ENCODE peak calls at places on chromosome 9, in five cellular contexts. One of them, this sample, is unnamed.

GRCh38 chr9:115604831-115605483 is 487.0 kb upstream of the TNC start:
- DNase-seq in GM13977: no peak
- DNase-seq in HFFc6: peak
- DNase-seq in right lobe of liver: no peak
- DNase-seq in stomach: no peak
- DNase-seq in this sample: no peak

GRCh38 chr9:127112056-127112455 is 10.4 kb downstream of the ANGPTL2 start:
- DNase-seq in GM13977: no peak
- DNase-seq in HFFc6: no peak
- DNase-seq in right lobe of liver: no peak
- DNase-seq in stomach: peak
- DNase-seq in this sample: no peak

GRCh38 chr9:89154651-89155336 is 23.8 kb downstream of the SHC3 start:
- DNase-seq in GM13977: no peak
- DNase-seq in HFFc6: peak
- DNase-seq in right lobe of liver: no peak
- DNase-seq in stomach: no peak
- DNase-seq in this sample: no peak

GRCh38 chr9:19378647-19379046 is 1.4 kb downstream of the RPS6 start:
- DNase-seq in GM13977: no peak
- DNase-seq in HFFc6: no peak
- DNase-seq in right lobe of liver: no peak
- DNase-seq in stomach: no peak
- DNase-seq in this sample: no peak

GRCh38 chr9:23555849-23556248 is 270.2 kb downstream of the ELAVL2 start:
- DNase-seq in GM13977: no peak
- DNase-seq in HFFc6: no peak
- DNase-seq in right lobe of liver: no peak
- DNase-seq in stomach: no peak
- DNase-seq in this sample: no peak

GRCh38 chr9:115229496-115229895 is 111.5 kb upstream of the TNC start:
- DNase-seq in GM13977: no peak
- DNase-seq in HFFc6: peak
- DNase-seq in right lobe of liver: no peak
- DNase-seq in stomach: no peak
- DNase-seq in this sample: no peak

GRCh38 chr9:5549671-5550650 is 39.6 kb downstream of the PDCD1LG2 start:
- DNase-seq in GM13977: no peak
- DNase-seq in HFFc6: peak
- DNase-seq in right lobe of liver: no peak
- DNase-seq in stomach: no peak
- DNase-seq in this sample: no peak

GRCh38 chr9:13552606-13553215 is 273.2 kb upstream of the MPDZ start:
- DNase-seq in GM13977: no peak
- DNase-seq in HFFc6: no peak
- DNase-seq in right lobe of liver: no peak
- DNase-seq in stomach: no peak
- DNase-seq in this sample: no peak

GRCh38 chr9:75233011-75233410 is 144.7 kb downstream of the OSTF1 start:
- DNase-seq in GM13977: no peak
- DNase-seq in HFFc6: no peak
- DNase-seq in right lobe of liver: no peak
- DNase-seq in stomach: no peak
- DNase-seq in this sample: no peak

GRCh38 chr9:20564650-20565049 is 57.6 kb downstream of the MLLT3 start:
- DNase-seq in GM13977: no peak
- DNase-seq in HFFc6: no peak
- DNase-seq in right lobe of liver: no peak
- DNase-seq in stomach: no peak
- DNase-seq in this sample: no peak

GRCh38 chr9:138074516-138074915 is 196.9 kb downstream of the CACNA1B start:
- DNase-seq in GM13977: no peak
- DNase-seq in HFFc6: no peak
- DNase-seq in right lobe of liver: peak
- DNase-seq in stomach: peak
- DNase-seq in this sample: no peak

GRCh38 chr9:136695435-136695895 is 8.2 kb upstream of the AGPAT2 start:
- DNase-seq in GM13977: no peak
- DNase-seq in HFFc6: no peak
- DNase-seq in right lobe of liver: peak
- DNase-seq in stomach: peak
- DNase-seq in this sample: peak

GRCh38 chr9:112971415-112971814 is 40.6 kb downstream of the ZNF883 start:
- DNase-seq in GM13977: no peak
- DNase-seq in HFFc6: no peak
- DNase-seq in right lobe of liver: no peak
- DNase-seq in stomach: no peak
- DNase-seq in this sample: peak

GRCh38 chr9:129490583-129491485 is 130.1 kb downstream of the C9orf50 start:
- DNase-seq in GM13977: no peak
- DNase-seq in HFFc6: no peak
- DNase-seq in right lobe of liver: no peak
- DNase-seq in stomach: no peak
- DNase-seq in this sample: no peak

GRCh38 chr9:4117835-4118610 is 181.8 kb downstream of the GLIS3 start:
- DNase-seq in GM13977: peak
- DNase-seq in HFFc6: no peak
- DNase-seq in right lobe of liver: peak
- DNase-seq in stomach: no peak
- DNase-seq in this sample: peak
- TF ChIP-seq CTCF in GM13977: peak
- TF ChIP-seq CTCF in HFFc6: peak
- TF ChIP-seq CTCF in right lobe of liver: peak
- TF ChIP-seq CTCF in stomach: no peak
- TF ChIP-seq CTCF in this sample: no peak

DNA sequence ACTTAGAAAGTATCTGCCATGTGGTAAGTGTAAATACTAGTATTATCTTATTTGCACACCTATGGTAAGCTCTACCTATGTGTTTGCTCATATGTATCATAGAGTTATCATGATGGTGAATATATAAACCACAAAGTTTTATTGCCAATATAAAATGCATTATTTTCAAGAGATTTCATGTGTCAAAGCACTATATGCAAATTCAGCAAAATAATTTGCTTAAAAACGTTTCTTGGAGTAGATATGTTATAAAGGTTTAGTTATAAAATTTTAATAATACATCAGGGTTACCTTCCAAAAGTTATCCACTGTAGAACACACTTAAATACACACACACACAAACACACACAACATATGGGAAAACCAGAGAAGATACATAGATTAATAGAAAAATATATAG is 1431.7 kb upstream of the C9orf72 start:
- DNase-seq in GM13977: no peak
- DNase-seq in HFFc6: no peak
- DNase-seq in right lobe of liver: no peak
- DNase-seq in stomach: no peak
- DNase-seq in this sample: no peak
- TF ChIP-seq CTCF in GM13977: no peak
- TF ChIP-seq CTCF in HFFc6: no peak
- TF ChIP-seq CTCF in right lobe of liver: no peak
- TF ChIP-seq CTCF in stomach: no peak
- TF ChIP-seq CTCF in this sample: no peak

GRCh38 chr9:123149067-123149466 is 115.6 kb downstream of the GPR21 start:
- DNase-seq in GM13977: no peak
- DNase-seq in HFFc6: no peak
- DNase-seq in right lobe of liver: no peak
- DNase-seq in stomach: no peak
- DNase-seq in this sample: no peak
- TF ChIP-seq CTCF in GM13977: no peak
- TF ChIP-seq CTCF in HFFc6: no peak
- TF ChIP-seq CTCF in right lobe of liver: no peak
- TF ChIP-seq CTCF in stomach: no peak
- TF ChIP-seq CTCF in this sample: no peak

DNA sequence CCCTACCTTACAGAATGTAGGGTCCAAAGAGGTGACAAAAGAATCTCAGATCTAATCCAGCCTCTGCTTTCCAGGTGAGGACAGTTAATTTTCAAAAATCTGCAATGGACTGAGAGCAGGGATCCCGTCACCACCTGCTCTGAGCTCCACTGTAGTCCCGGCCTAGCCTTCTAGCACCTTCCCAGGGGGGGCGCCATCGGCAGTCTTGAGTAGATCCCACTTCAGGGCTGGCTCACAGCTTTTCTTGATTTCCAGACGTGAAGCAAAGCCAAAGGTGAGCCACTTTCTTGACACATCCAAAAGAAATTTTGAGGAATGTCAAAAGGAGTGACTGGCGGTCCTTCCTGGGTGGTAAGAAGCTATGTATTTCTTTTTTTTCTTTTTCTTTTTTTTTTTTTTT is 114.1 kb downstream of the SYK start:
- DNase-seq in GM13977: peak
- DNase-seq in HFFc6: no peak
- DNase-seq in right lobe of liver: no peak
- DNase-seq in stomach: peak
- DNase-seq in this sample: peak
- TF ChIP-seq CTCF in GM13977: peak
- TF ChIP-seq CTCF in HFFc6: no peak
- TF ChIP-seq CTCF in right lobe of liver: no peak
- TF ChIP-seq CTCF in stomach: no peak
- TF ChIP-seq CTCF in this sample: no peak

DNA sequence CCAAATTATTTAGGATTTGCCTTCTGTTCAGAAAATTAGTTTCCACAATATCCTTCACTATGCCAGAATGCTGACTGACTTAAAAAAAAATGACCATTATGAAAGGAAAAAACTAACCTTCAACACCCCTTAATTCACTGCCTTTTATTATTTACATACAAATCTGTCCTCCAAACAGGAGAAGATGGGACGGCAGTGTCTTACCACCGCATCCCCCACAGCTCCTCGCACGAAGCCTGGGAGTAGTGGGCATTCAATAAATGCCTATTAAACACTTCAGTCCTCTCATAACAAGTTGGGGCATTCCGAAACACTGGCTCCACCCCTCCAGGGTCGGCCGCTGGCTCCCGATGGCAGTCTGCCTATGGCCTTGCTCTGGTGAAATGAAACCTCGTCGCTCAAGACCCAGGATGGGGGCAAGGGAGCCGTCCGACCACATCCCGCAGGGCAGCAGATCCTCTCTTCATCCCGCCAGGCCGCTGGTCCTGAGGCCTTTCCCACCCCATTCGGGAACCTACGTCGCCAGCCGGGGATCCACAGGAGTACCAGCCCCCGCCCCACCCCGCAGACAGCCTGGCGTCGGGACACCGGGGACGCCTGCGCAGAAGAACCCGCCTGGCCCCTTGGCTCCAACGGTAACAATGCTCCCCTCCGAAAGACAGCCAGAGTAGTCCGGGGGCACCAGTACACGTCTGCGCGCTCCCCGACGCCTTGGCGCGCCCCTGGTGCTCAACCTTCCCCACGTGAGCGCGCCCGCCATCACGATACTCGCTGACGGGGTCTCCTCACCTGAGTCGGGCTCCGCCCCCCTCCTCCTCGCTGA is 613 bp downstream of the ZBTB5 start:
- DNase-seq in GM13977: peak
- DNase-seq in HFFc6: peak
- DNase-seq in right lobe of liver: peak
- DNase-seq in stomach: peak
- DNase-seq in this sample: peak
- TF ChIP-seq CTCF in GM13977: no peak
- TF ChIP-seq CTCF in HFFc6: no peak
- TF ChIP-seq CTCF in right lobe of liver: no peak
- TF ChIP-seq CTCF in stomach: no peak
- TF ChIP-seq CTCF in this sample: no peak

GRCh38 chr9:6829027-6829426 is 71.3 kb downstream of the KDM4C start:
- DNase-seq in GM13977: no peak
- DNase-seq in HFFc6: peak
- DNase-seq in right lobe of liver: no peak
- DNase-seq in stomach: no peak
- DNase-seq in this sample: no peak
- TF ChIP-seq CTCF in GM13977: no peak
- TF ChIP-seq CTCF in HFFc6: peak
- TF ChIP-seq CTCF in right lobe of liver: no peak
- TF ChIP-seq CTCF in stomach: no peak
- TF ChIP-seq CTCF in this sample: no peak

DNA sequence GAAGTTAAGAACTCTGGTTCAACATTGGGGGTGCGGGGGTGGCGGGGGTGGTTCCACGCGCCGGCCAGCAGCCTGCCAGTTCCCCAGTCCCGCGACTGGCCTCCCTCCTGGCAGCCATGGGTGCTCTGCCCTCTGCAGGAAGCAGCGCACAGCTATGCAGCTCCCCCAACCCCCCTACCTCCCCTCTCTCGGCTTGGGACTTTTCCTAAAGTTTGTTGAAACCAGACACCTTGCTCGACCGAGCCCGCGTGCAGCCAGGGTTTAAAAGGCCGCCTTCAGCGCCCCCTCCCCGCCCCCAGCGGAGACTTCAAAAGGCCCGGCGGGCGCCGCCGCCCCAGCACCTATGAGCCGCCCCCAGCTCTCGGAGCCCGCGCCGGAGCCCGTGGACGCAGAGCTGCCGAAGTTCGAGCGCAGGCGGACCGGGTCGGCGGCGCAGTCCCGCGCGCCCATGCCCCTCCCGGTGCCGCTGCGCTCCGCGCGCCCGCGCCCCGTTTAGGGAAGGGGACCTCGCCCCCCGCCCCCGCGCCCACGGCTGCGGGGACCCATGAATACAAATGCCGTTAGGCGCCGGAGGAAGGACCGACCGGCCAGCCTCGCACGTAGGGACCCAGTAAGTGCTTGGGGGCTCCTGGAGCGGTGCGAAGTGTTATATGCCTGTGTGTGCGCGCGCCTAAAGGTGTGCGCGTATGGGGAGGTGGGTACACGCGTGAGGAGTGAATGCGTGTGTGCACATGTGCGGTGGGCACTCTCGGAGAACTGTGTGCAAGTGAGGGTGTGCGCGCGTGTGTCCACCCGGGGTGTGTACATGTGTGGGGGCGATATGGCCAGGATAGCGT is 1.4 kb upstream of the COL27A1 start:
- DNase-seq in GM13977: no peak
- DNase-seq in HFFc6: no peak
- DNase-seq in right lobe of liver: peak
- DNase-seq in stomach: peak
- DNase-seq in this sample: no peak
- TF ChIP-seq CTCF in GM13977: no peak
- TF ChIP-seq CTCF in HFFc6: peak
- TF ChIP-seq CTCF in right lobe of liver: peak
- TF ChIP-seq CTCF in stomach: no peak
- TF ChIP-seq CTCF in this sample: no peak

GRCh38 chr9:121055642-121056143 is 5.6 kb upstream of the C5 start:
- DNase-seq in GM13977: no peak
- DNase-seq in HFFc6: no peak
- DNase-seq in right lobe of liver: peak
- DNase-seq in stomach: no peak
- DNase-seq in this sample: no peak
- TF ChIP-seq CTCF in GM13977: no peak
- TF ChIP-seq CTCF in HFFc6: peak
- TF ChIP-seq CTCF in right lobe of liver: peak
- TF ChIP-seq CTCF in stomach: peak
- TF ChIP-seq CTCF in this sample: peak

DNA sequence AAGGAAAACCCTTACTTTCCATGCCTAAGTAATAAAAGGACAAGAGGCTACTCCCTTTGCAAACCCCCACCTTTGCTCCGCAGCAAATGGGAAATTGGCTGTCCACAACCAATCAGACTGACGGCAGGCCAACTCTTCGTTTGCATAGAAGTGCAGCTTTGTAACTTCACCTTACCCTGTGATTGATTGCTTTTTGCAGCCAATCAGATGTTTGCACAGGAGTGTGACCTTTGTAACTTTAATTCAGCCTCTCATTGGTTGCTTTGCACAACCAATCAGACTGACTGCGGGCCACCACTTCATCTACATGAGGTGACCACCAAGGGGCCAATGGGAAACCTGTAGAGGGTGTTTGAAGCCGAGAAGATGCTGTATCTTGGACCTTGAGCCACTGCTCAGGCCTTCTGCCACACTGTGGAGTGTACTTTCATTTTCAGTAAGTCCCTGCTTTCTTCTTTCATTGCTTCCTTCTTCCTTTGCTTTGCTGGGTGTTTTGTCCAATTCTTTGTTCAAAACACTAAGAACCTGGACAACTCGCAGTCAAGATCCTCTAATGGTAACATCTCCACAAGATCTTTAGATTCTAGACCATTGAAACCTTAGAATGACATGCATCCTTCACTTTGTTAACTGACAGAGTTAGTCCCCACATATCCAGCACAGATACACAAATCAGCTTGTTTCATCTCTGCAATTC is 51.3 kb upstream of the FREM1 start:
- DNase-seq in GM13977: no peak
- DNase-seq in HFFc6: no peak
- DNase-seq in right lobe of liver: no peak
- DNase-seq in stomach: no peak
- DNase-seq in this sample: peak
- TF ChIP-seq CTCF in GM13977: no peak
- TF ChIP-seq CTCF in HFFc6: no peak
- TF ChIP-seq CTCF in right lobe of liver: no peak
- TF ChIP-seq CTCF in stomach: no peak
- TF ChIP-seq CTCF in this sample: no peak

This sample was measured in transverse colon.